ENCODE peak calls at places on chromosomes 7 and 10, in ten cellular contexts. K is epithelial cell of esophagus; Y is CD4-positive, alpha-beta T cell; T is fibroblast of lung; F is colonic mucosa; P is choroid plexus epithelial cell; G is lower lobe of right lung; E is upper lobe of right lung; U is suprapubic skin; I is left lung. A is an unnamed sample.

GRCh38 chr10:99731296-99732032 is 463 bp downstream of the COX15 start:
- DNase-seq in F (no peak), U (no peak), Y (no peak), I (no peak), G (no peak), K (no peak), E (no peak), P (no peak), T (no peak), A (no peak)

GRCh38 chr7:143257501-143257900 is 5.7 kb upstream of the GSTK1 start:
- DNase-seq in E (no peak), U (no peak), P (no peak), I (no peak), T (no peak), F (no peak), G (no peak), K (no peak), Y (no peak), A (no peak)

GRCh38 chr10:52215745-52216361 is 98.2 kb upstream of the DKK1 start:
- DNase-seq in F (peak), P (peak), E (no peak), Y (no peak), I (no peak), U (no peak), K (peak), G (no peak), T (peak), A (no peak)

GRCh38 chr7:116167177-116167576 is 43.2 kb upstream of the TES start:
- DNase-seq in K (no peak), P (no peak), I (no peak), T (no peak), U (no peak), F (no peak), E (no peak), G (no peak), Y (no peak), A (no peak)

GRCh38 chr10:48759113-48759901 is 74.6 kb downstream of the WDFY4 start:
- DNase-seq in P (no peak), I (no peak), K (no peak), E (no peak), F (no peak), G (no peak), Y (no peak), U (no peak), T (no peak), A (peak)

GRCh38 chr10:12728569-12728968 is 272.9 kb downstream of the CCDC3 start:
- DNase-seq in P (no peak), I (no peak), U (no peak), T (no peak), Y (no peak), G (no peak), E (no peak), F (no peak), K (no peak), A (no peak)

GRCh38 chr10:21700474-21700873 is 166.4 kb downstream of the MLLT10 start:
- DNase-seq in U (no peak), F (no peak), P (no peak), G (no peak), Y (no peak), E (no peak), K (no peak), I (no peak), T (no peak), A (no peak)

GRCh38 chr10:75195035-75195763 is 15.4 kb upstream of the VDAC2 start:
- DNase-seq in I (no peak), P (peak), F (no peak), G (no peak), E (no peak), Y (no peak), U (no peak), K (no peak), T (peak), A (no peak)

GRCh38 chr7:141208539-141208938 is 134.7 kb downstream of the TMEM178B start:
- DNase-seq in G (no peak), I (no peak), Y (no peak), T (no peak), F (no peak), E (no peak), K (peak), P (no peak), U (no peak), A (no peak)

GRCh38 chr7:106042196-106042611 is 69.9 kb downstream of the SYPL1 start:
- DNase-seq in I (no peak), Y (no peak), E (no peak), G (no peak), K (no peak), U (no peak), F (no peak), P (no peak), T (peak), A (no peak)

GRCh38 chr7:1057416-1058291 is 13.3 kb downstream of the GPR146 start:
- DNase-seq in K (no peak), F (no peak), U (no peak), Y (no peak), P (no peak), I (peak), T (no peak), E (no peak), G (no peak), A (no peak)

GRCh38 chr10:23530079-23530478 is 91.2 kb downstream of the OTUD1 start:
- DNase-seq in G (no peak), E (no peak), I (no peak), F (no peak), P (peak), K (peak), T (peak), U (no peak), Y (no peak), A (no peak)
- TF ChIP-seq CTCF in G (no peak), E (peak), I (peak), F (peak), P (peak), K (peak), T (no peak), U (no peak), Y (peak), A (peak)

GRCh38 chr10:120012566-120012965 is 120.0 kb downstream of the SEC23IP start:
- DNase-seq in F (no peak), I (no peak), K (peak), T (no peak), G (no peak), U (no peak), E (no peak), P (peak), Y (no peak), A (no peak)

GRCh38 chr10:120014031-120014430 is 121.5 kb downstream of the SEC23IP start:
- DNase-seq in P (no peak), U (no peak), E (no peak), K (no peak), F (no peak), I (no peak), Y (no peak), T (no peak), G (no peak), A (no peak)

GRCh38 chr10:120015064-120015463 is 122.5 kb downstream of the SEC23IP start:
- DNase-seq in G (no peak), U (no peak), K (no peak), Y (no peak), E (no peak), I (no peak), F (no peak), P (no peak), T (no peak), A (no peak)

GRCh38 chr10:120012133-120012405 is 119.5 kb downstream of the SEC23IP start:
- DNase-seq in I (no peak), U (no peak), F (no peak), T (no peak), Y (no peak), P (no peak), K (no peak), G (no peak), E (no peak), A (no peak)

GRCh38 chr10:120011359-120012132 is 119.0 kb downstream of the SEC23IP start:
- DNase-seq in U (no peak), F (no peak), Y (no peak), T (no peak), P (no peak), G (no peak), I (peak), K (no peak), E (no peak), A (no peak)
- TF ChIP-seq CTCF in U (no peak), F (no peak), Y (no peak), T (no peak), P (no peak), G (no peak), I (no peak), K (peak), E (no peak), A (no peak)

DNA sequence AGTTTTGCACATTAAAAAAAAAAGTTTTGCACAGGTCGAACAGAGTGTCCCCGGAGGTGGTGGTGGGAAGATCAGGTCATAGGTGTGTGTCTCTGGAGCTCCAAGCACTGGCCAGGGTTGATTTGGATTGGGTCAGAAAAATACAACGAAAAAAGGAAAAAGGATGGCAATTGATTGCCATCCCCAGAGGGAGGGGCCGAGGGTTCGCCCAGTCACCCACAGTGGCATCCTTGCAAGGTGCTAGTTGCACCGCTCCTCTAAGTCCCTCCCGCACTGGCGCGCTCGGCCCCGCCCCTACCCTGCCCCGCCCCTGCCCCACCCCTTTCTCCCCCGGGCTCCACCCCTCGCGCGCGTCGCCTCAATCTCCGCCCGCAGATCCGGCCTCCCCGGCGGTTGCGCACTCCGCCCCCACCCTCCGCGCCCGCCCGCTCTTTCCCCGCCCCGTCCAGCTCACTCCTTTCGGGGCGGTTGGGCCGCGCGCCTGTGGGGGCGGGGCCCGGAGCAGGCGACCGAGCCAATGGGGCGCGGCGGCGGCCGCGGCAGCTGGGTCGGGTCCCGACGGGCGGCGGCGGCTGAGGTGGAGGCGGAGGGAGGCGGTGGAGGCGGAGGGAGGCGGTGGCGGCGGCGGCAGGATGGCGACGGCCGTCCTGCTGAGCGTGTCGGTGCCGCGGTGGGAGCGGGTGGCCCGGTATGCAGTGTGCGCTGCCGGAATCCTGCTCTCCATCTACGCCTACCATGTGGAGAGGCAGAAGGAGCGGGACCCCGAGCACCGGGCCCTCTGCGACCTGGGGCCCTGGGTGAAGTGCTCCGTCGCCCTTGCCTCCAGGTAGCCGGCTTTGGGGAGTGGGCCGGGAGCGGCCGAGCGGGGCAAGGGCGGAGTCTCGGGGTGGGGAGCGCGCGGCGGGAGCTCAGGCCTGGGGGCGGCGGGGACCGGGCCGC is 31.5 kb upstream of the ERV3-1 start:
- DNase-seq in P (peak), I (peak), Y (peak), T (peak), U (peak), K (peak), E (peak), F (peak), G (peak), A (peak)
- TF ChIP-seq CTCF in P (peak), I (no peak), Y (no peak), T (no peak), U (no peak), K (no peak), E (no peak), F (no peak), G (no peak), A (peak)

DNA sequence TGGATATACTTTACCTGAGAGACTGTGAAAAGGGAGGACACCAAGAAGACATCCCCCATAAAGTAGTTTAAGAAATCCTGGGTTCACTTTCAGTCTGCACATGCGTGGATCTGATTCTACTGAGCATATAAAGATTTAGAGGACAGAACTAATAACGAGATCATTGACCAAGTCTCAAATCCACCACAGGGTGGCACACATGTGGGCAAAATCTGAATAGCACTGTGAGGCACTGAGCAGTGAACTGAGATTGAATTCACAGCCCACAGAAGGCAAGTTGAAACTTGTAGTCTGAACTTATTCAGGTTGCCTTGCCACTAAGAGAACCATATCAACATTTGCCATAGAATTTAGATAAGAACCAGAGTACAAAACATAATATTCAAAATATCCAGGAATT is 818.6 kb downstream of the GRID1 start:
- DNase-seq in T (peak), F (peak), Y (no peak), U (no peak), I (no peak), P (peak), G (no peak), E (no peak), K (peak), A (no peak)
- TF ChIP-seq CTCF in T (peak), F (peak), Y (peak), U (no peak), I (no peak), P (peak), G (peak), E (peak), K (peak), A (peak)